ENCODE peak calls at places on chromosome 1, in eight cellular contexts. One of them, this sample, is unnamed.

GRCh38 chr1:23555225-23555801 is 4.0 kb downstream of the ID3 start:
- DNase-seq in T-helper 2 cell treated with Interferon-gamma antibody and Interleukin-4, amounts not matched to agents 5 μg/mL and 100 μg/mL, for 36 hours: no peak
- DNase-seq in activated gamma-delta T cell: no peak
- DNase-seq in fibroblast of lung: peak
- DNase-seq in iris pigment epithelial cell: peak
- DNase-seq in mammary epithelial cell: no peak
- DNase-seq in naive B cell: no peak
- DNase-seq in cardiac fibroblast: peak
- DNase-seq in this sample: peak

GRCh38 chr1:155195201-155196102 is 12.2 kb downstream of the THBS3 start:
- DNase-seq in T-helper 2 cell treated with Interferon-gamma antibody and Interleukin-4, amounts not matched to agents 5 μg/mL and 100 μg/mL, for 36 hours: no peak
- DNase-seq in activated gamma-delta T cell: no peak
- DNase-seq in fibroblast of lung: peak
- DNase-seq in iris pigment epithelial cell: no peak
- DNase-seq in mammary epithelial cell: peak
- DNase-seq in naive B cell: no peak
- DNase-seq in cardiac fibroblast: no peak
- DNase-seq in this sample: no peak

GRCh38 chr1:54602559-54602958 is 20.8 kb downstream of the FAM151A start:
- DNase-seq in T-helper 2 cell treated with Interferon-gamma antibody and Interleukin-4, amounts not matched to agents 5 μg/mL and 100 μg/mL, for 36 hours: no peak
- DNase-seq in activated gamma-delta T cell: no peak
- DNase-seq in fibroblast of lung: no peak
- DNase-seq in iris pigment epithelial cell: no peak
- DNase-seq in mammary epithelial cell: no peak
- DNase-seq in naive B cell: no peak
- DNase-seq in cardiac fibroblast: no peak
- DNase-seq in this sample: no peak

GRCh38 chr1:227934476-227935313 is 13.0 kb downstream of the WNT9A start:
- DNase-seq in T-helper 2 cell treated with Interferon-gamma antibody and Interleukin-4, amounts not matched to agents 5 μg/mL and 100 μg/mL, for 36 hours: peak
- DNase-seq in activated gamma-delta T cell: no peak
- DNase-seq in fibroblast of lung: peak
- DNase-seq in iris pigment epithelial cell: peak
- DNase-seq in mammary epithelial cell: peak
- DNase-seq in naive B cell: no peak
- DNase-seq in cardiac fibroblast: peak
- DNase-seq in this sample: no peak

GRCh38 chr1:29655945-29656866 is 419.9 kb downstream of the PTPRU start:
- DNase-seq in T-helper 2 cell treated with Interferon-gamma antibody and Interleukin-4, amounts not matched to agents 5 μg/mL and 100 μg/mL, for 36 hours: no peak
- DNase-seq in activated gamma-delta T cell: no peak
- DNase-seq in fibroblast of lung: no peak
- DNase-seq in iris pigment epithelial cell: no peak
- DNase-seq in mammary epithelial cell: no peak
- DNase-seq in naive B cell: no peak
- DNase-seq in cardiac fibroblast: no peak
- DNase-seq in this sample: peak

GRCh38 chr1:42430751-42431150 is 25.1 kb downstream of the ZMYND12 start:
- DNase-seq in T-helper 2 cell treated with Interferon-gamma antibody and Interleukin-4, amounts not matched to agents 5 μg/mL and 100 μg/mL, for 36 hours: no peak
- DNase-seq in activated gamma-delta T cell: no peak
- DNase-seq in fibroblast of lung: no peak
- DNase-seq in iris pigment epithelial cell: no peak
- DNase-seq in mammary epithelial cell: no peak
- DNase-seq in naive B cell: no peak
- DNase-seq in cardiac fibroblast: no peak
- DNase-seq in this sample: no peak

GRCh38 chr1:226967665-226968064 is 27.6 kb downstream of the COQ8A start:
- DNase-seq in T-helper 2 cell treated with Interferon-gamma antibody and Interleukin-4, amounts not matched to agents 5 μg/mL and 100 μg/mL, for 36 hours: no peak
- DNase-seq in activated gamma-delta T cell: no peak
- DNase-seq in fibroblast of lung: peak
- DNase-seq in iris pigment epithelial cell: peak
- DNase-seq in mammary epithelial cell: peak
- DNase-seq in naive B cell: no peak
- DNase-seq in cardiac fibroblast: peak
- DNase-seq in this sample: no peak

GRCh38 chr1:65297686-65298085 is 11.7 kb upstream of the DNAJC6 start:
- DNase-seq in T-helper 2 cell treated with Interferon-gamma antibody and Interleukin-4, amounts not matched to agents 5 μg/mL and 100 μg/mL, for 36 hours: no peak
- DNase-seq in activated gamma-delta T cell: no peak
- DNase-seq in fibroblast of lung: no peak
- DNase-seq in iris pigment epithelial cell: no peak
- DNase-seq in mammary epithelial cell: no peak
- DNase-seq in naive B cell: no peak
- DNase-seq in cardiac fibroblast: no peak
- DNase-seq in this sample: no peak

This sample was measured in colonic mucosa.